ENCODE peak calls at places on chromosomes 1 and 21, in four cellular contexts. B is GM10248, L is astrocyte of the spinal cord, M is spleen. E is an unnamed sample.

GRCh38 chr21:42747267-42747701 is 93.9 kb downstream of the PDE9A start:
- DNase-seq in M (peak), B (no peak), L (no peak), E (no peak)

GRCh38 chr1:154404511-154404931 is 622 bp upstream of the IL6R start:
- DNase-seq in B (no peak), M (no peak), L (no peak), E (peak)

GRCh38 chr1:234605493-234605982 is 4.4 kb downstream of the IRF2BP2 start:
- DNase-seq in B (no peak), L (no peak), M (no peak), E (no peak)

GRCh38 chr1:111856411-111857135 is 100.9 kb downstream of the DDX20 start:
- DNase-seq in M (no peak), L (no peak), B (no peak), E (no peak)

GRCh38 chr1:196590959-196591358 is 17.3 kb downstream of the KCNT2 start:
- DNase-seq in M (no peak), L (no peak), B (no peak), E (no peak)

GRCh38 chr1:115068780-115069179 is 20.5 kb downstream of the TSPAN2 start:
- DNase-seq in L (no peak), M (no peak), B (no peak), E (no peak)

GRCh38 chr1:39453603-39454002 is 37.8 kb upstream of the BMP8A start:
- DNase-seq in B (no peak), M (no peak), L (peak), E (no peak)

GRCh38 chr1:107943694-107944093 is 21.3 kb downstream of the VAV3 start:
- DNase-seq in M (no peak), L (no peak), B (no peak), E (no peak)

GRCh38 chr1:243734311-243734700 is 115.7 kb downstream of the AKT3 start:
- DNase-seq in M (no peak), B (no peak), L (no peak), E (no peak)

GRCh38 chr1:228810385-228810784 is 75.1 kb downstream of the RHOU start:
- DNase-seq in M (no peak), L (no peak), B (no peak), E (no peak)

GRCh38 chr1:19070891-19071621 is 114.6 kb upstream of the IFFO2 start:
- DNase-seq in M (no peak), B (no peak), L (no peak), E (no peak)

GRCh38 chr1:62508187-62508758 is 71.4 kb downstream of the USP1 start:
- DNase-seq in M (no peak), L (peak), B (peak), E (peak)

GRCh38 chr21:27674037-27674436 is 707.1 kb upstream of the ADAMTS5 start:
- DNase-seq in M (no peak), L (peak), B (no peak), E (no peak)

GRCh38 chr21:46035809-46036695 is 54.5 kb downstream of the COL6A1 start:
- DNase-seq in M (no peak), B (no peak), L (no peak), E (no peak)

GRCh38 chr1:220274122-220274855 is 2.0 kb upstream of the RAB3GAP2 start:
- DNase-seq in L (peak), B (no peak), M (no peak), E (no peak)

GRCh38 chr1:223006794-223007193 is 136.3 kb downstream of the TLR5 start:
- DNase-seq in B (no peak), L (no peak), M (no peak), E (no peak)

GRCh38 chr1:149848340-149848771 is 51.0 kb upstream of the BOLA1 start:
- DNase-seq in B (no peak), M (no peak), L (peak), E (no peak)

GRCh38 chr21:27275294-27275927 is 308.5 kb upstream of the ADAMTS5 start:
- DNase-seq in L (peak), M (no peak), B (no peak), E (no peak)

GRCh38 chr1:50139339-50139738 is 30.6 kb downstream of the ELAVL4 start:
- DNase-seq in M (no peak), B (no peak), L (no peak), E (no peak)

GRCh38 chr1:14937288-14937949 is 216.1 kb upstream of the TMEM51 start:
- DNase-seq in L (no peak), M (no peak), B (no peak), E (no peak)

GRCh38 chr21:15034126-15034848 is 30.5 kb downstream of the NRIP1 start:
- DNase-seq in L (peak), B (no peak), M (no peak), E (no peak)

GRCh38 chr1:19344372-19344810 is 32.3 kb downstream of the SLC66A1 start:
- DNase-seq in L (no peak), B (peak), M (no peak), E (peak)

GRCh38 chr1:201505505-201505893 is 1.4 kb downstream of the CSRP1 start:
- DNase-seq in M (no peak), L (peak), B (no peak), E (no peak)

GRCh38 chr1:28078680-28079626 is 9.5 kb downstream of the EYA3 start:
- DNase-seq in L (peak), B (no peak), M (no peak), E (no peak)

GRCh38 chr21:43634618-43635017 is 24.7 kb downstream of the HSF2BP start:
- DNase-seq in L (no peak), M (no peak), B (no peak), E (no peak)

GRCh38 chr1:39805385-39805784 is 16.7 kb upstream of the BMP8B start:
- DNase-seq in M (no peak), L (no peak), B (no peak), E (no peak)

GRCh38 chr1:109719337-109719837 is 7.3 kb downstream of the GSTM5 start:
- DNase-seq in M (no peak), L (peak), B (no peak), E (no peak)

GRCh38 chr21:43904316-43904925 is 39.4 kb downstream of the AGPAT3 start:
- DNase-seq in M (no peak), B (no peak), L (no peak), E (no peak)

GRCh38 chr21:16517380-16517779 is 787.6 kb downstream of the USP25 start:
- DNase-seq in L (peak), M (no peak), B (no peak), E (no peak)

GRCh38 chr1:150869683-150870082 is 6.7 kb downstream of the ARNT start:
- DNase-seq in B (no peak), M (no peak), L (no peak), E (peak)
- TF ChIP-seq CTCF in B (no peak), M (no peak), L (no peak), E (no peak)

DNA sequence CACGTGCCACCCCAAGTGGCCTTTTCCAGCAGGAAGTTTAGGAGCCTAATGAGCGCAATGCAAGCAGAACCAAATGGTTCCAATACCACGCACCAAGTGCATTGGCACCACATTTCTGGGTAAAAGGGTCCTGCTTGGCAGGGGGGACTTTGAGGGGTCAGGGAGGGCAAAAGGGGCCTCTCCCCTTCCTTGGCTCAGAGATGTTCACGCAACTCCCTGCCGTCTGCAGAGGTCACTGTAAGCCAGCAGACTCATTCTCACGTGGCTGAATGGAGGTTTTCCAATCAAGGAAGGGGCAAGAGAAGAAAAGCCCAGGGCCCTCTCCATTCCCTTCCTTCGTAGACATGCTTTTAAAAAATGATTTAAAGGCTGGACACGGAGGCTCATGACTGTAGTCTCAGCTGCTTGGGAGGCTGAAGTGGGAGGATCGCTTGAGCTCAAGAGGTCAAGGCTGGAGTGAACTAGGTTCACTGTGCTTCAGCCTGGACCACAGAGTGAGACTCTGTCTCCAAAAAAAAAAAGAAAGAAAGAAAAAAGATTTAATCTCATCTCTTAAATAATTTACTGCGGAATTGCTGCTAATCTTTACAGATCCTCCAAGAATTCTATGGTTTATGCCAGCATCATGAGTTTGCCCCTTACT is 80.3 kb downstream of the RUNX3 start:
- DNase-seq in L (no peak), M (no peak), B (peak), E (peak)
- TF ChIP-seq CTCF in L (peak), M (peak), B (peak), E (no peak)

GRCh38 chr1:247119600-247120407 is 15.6 kb upstream of the ZNF669 start:
- DNase-seq in M (no peak), B (peak), L (no peak), E (no peak)

GRCh38 chr1:247121382-247121781 is 17.2 kb upstream of the ZNF669 start:
- DNase-seq in M (no peak), B (no peak), L (no peak), E (no peak)

GRCh38 chr1:247115545-247115944 is 11.4 kb upstream of the ZNF669 start:
- DNase-seq in B (no peak), M (no peak), L (no peak), E (no peak)

GRCh38 chr1:247115141-247115510 is 11.0 kb upstream of the ZNF669 start:
- DNase-seq in L (no peak), M (no peak), B (no peak), E (no peak)

GRCh38 chr1:247118946-247119446 is 14.8 kb upstream of the ZNF669 start:
- DNase-seq in M (peak), B (peak), L (peak), E (peak)
- TF ChIP-seq CTCF in M (no peak), B (no peak), L (peak), E (peak)

DNA sequence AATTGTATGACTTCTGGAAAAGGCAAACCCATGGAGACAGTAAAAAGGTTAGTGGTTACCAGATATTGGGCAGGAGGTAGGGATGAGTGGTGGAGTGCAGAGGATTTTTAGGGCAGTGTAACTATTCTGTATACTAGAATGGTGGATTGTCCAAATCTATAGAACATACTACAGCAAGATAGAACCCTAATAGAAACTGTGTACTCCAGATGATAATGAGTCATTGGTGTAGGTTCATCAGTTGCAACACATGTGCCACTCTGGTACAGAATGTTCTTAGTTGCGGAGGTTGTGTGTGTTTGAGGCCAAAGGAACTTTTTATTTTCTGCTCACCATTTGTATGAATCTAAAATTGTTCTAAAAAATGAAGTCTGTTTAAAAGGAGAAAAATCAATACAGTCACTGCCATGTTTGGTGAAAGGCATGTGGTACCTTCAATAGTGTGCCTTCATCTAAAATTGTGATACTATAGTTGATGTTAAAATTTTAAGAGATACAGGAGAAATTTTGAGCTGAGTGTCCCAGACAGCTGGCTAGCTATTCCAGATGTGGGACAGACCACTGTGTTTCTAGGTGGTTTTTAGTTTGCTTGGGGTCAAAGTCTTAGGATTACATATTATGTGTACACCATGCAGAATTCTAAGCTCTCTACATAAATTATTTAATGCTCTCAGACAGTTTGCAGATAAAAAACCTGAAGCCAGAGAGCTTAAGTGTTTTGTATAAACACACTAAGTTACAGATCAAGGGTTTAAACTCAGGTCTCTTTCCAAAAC is 150.5 kb downstream of the RPS6KC1 start:
- DNase-seq in L (peak), M (no peak), B (no peak), E (no peak)
- TF ChIP-seq CTCF in L (no peak), M (no peak), B (no peak), E (no peak)

GRCh38 chr1:71593523-71593922 is 512.7 kb upstream of the ZRANB2 start:
- DNase-seq in L (peak), M (no peak), B (no peak), E (no peak)
- TF ChIP-seq CTCF in L (peak), M (no peak), B (no peak), E (no peak)